ENCODE peak calls at places on chromosomes 5 and 9, in six cellular contexts. H is tibial nerve, Y is HCT116, O is AG09309, C is dorsolateral prefrontal cortex, G is neural crest cell. U is an unnamed sample.

GRCh38 chr5:45385321-45386058 is 310.7 kb downstream of the HCN1 start:
- DNase-seq in C (no peak), O (no peak), G (no peak), Y (peak; percentile 90), H (no peak), U (no peak)

GRCh38 chr5:51378778-51379652 is 4.2 kb upstream of the ISL1 start:
- DNase-seq in C (no peak), H (no peak), O (no peak), Y (no peak), G (no peak), U (peak; percentile 36)

GRCh38 chr5:980941-981340 is 27.7 kb upstream of the NKD2 start:
- DNase-seq in G (no peak), O (no peak), C (no peak), H (no peak), Y (no peak), U (no peak)

GRCh38 chr9:113493080-113493615 is 29.6 kb downstream of the RGS3 start:
- DNase-seq in C (no peak), G (no peak), O (no peak), Y (no peak), H (no peak), U (no peak)

GRCh38 chr5:112254303-112254702 is 164.8 kb downstream of the EPB41L4A start:
- DNase-seq in H (no peak), O (no peak), C (no peak), G (no peak), Y (no peak), U (no peak)

GRCh38 chr9:29212590-29213373 is 1639.5 kb upstream of the C9orf72 start:
- DNase-seq in H (no peak), Y (no peak), O (no peak), G (peak; percentile 29), C (no peak), U (peak; percentile 35)

GRCh38 chr5:50969207-50970145 is 303.0 kb downstream of the PARP8 start:
- DNase-seq in Y (no peak), H (no peak), O (no peak), G (peak; percentile 12), C (no peak), U (no peak)

GRCh38 chr5:174617910-174618309 is 106.5 kb upstream of the MSX2 start:
- DNase-seq in G (no peak), O (no peak), C (no peak), Y (no peak), H (no peak), U (peak; percentile 65)

GRCh38 chr5:150763023-150763793 is 4.4 kb upstream of the DCTN4 start:
- DNase-seq in C (no peak), G (no peak), H (peak; percentile 87), Y (no peak), O (peak; percentile 84), U (no peak)

GRCh38 chr9:35042081-35042604 is 30.3 kb downstream of the VCP start:
- DNase-seq in O (no peak), C (no peak), H (peak; percentile 23), Y (no peak), G (no peak), U (no peak)

GRCh38 chr9:77943053-77943452 is 88.6 kb downstream of the GNAQ start:
- DNase-seq in Y (no peak), C (no peak), G (no peak), O (no peak), H (no peak), U (no peak)

GRCh38 chr5:107389130-107389553 is 281.6 kb downstream of the EFNA5 start:
- DNase-seq in H (no peak), G (no peak), O (no peak), Y (no peak), C (no peak), U (peak; percentile 67)

GRCh38 chr9:68575821-68576220 is 35.1 kb upstream of the TMEM252 start:
- DNase-seq in H (no peak), O (no peak), C (no peak), G (no peak), Y (no peak), U (no peak)

GRCh38 chr5:111232311-111233049 is 8.3 kb downstream of the CAMK4 start:
- DNase-seq in C (no peak), Y (no peak), O (no peak), H (no peak), G (no peak), U (no peak)

GRCh38 chr5:75335952-75336624 is 932 bp upstream of the HMGCR start:
- DNase-seq in Y (peak; percentile 73), C (peak; percentile 7), G (no peak), O (peak; percentile 67), H (peak; percentile 16), U (peak; percentile 70)

GRCh38 chr9:121156263-121156731 is 45.4 kb downstream of the RAB14 start:
- DNase-seq in O (peak; percentile 67), G (no peak), Y (no peak), H (no peak), C (no peak), U (no peak)

GRCh38 chr5:9502864-9503263 is 43.0 kb downstream of the SEMA5A start:
- DNase-seq in C (no peak), O (no peak), H (no peak), G (no peak), Y (no peak), U (no peak)

GRCh38 chr9:35424356-35425352 is 65.3 kb upstream of the RUSC2 start:
- DNase-seq in O (no peak), Y (no peak), H (no peak), C (no peak), G (no peak), U (no peak)

GRCh38 chr5:43601454-43602260 is 1.3 kb upstream of the NNT start:
- DNase-seq in H (no peak), Y (no peak), C (no peak), G (no peak), O (no peak), U (peak; percentile 4)

DNA sequence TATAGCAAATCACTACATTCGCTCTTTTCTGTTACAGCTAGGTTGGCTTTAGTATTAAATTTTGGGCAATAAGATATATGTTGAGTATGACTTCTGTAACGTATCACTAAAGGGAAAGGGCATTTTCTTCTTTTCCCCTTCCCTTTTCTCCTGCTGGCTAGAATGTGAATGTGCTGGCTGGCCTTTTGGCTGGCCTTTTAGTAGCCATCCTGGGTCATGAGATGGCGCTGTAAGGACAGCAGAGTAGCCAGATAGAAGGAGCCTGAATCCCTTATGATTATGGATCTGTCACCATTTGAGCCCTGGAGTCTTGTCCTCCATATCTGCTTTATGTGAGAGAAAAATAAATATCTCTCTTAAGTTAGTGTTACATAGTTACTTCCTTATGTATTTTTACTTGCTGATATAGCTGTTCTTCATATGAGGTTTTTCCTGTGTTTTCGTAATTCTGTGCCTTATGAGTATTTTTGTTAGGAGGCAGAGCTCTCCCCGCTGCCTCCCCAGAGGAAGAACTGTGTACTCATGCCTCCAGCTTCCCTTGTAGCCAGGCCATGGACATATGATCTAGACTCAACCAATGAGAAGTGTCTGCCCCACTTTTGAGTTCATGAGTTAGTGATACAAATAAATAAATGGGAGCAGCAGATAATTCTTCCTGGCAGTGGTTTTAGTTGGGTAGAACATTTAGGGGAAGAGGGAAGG is 65.9 kb downstream of the NDUFAF2 start:
- DNase-seq in C (no peak), G (no peak), Y (peak; percentile 23), H (no peak), O (no peak), U (no peak)
- TF ChIP-seq CTCF in C (no peak), G (no peak), Y (peak; percentile 67), H (no peak), O (peak; percentile 10), U (no peak)

GRCh38 chr5:143554918-143555477 is 151.5 kb upstream of the NR3C1 start:
- DNase-seq in H (no peak), G (no peak), Y (no peak), O (no peak), C (no peak), U (no peak)

GRCh38 chr5:143554194-143554717 is 150.8 kb upstream of the NR3C1 start:
- DNase-seq in O (peak; percentile 96), H (no peak), C (no peak), G (no peak), Y (no peak), U (no peak)

GRCh38 chr5:143551765-143552164 is 148.3 kb upstream of the NR3C1 start:
- DNase-seq in Y (no peak), H (no peak), G (no peak), C (no peak), O (no peak), U (no peak)

GRCh38 chr5:143550985-143551630 is 147.6 kb upstream of the NR3C1 start:
- DNase-seq in Y (no peak), C (no peak), H (no peak), G (no peak), O (no peak), U (no peak)

DNA sequence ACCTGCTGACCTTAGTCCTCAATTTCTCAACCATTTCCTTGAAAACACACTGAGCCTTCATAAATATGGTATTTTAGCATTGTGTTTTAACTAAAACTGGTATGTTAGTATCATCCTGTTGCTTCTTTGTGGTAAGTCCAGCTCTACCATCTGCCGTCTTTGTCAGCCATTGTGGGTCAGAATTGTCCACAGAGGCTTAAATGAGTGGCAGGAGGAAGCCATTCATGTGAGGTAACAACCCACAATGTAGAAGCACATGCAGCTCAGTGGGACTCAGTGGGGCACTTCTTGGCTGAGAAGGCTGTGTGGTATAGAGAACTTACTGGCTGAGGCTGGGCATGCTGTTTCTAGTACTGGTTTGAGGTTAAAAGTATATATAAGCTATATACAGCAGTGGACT is 149.2 kb upstream of the NR3C1 start:
- DNase-seq in Y (no peak), G (no peak), O (no peak), C (no peak), H (no peak), U (no peak)
- TF ChIP-seq CTCF in Y (no peak), G (no peak), O (no peak), C (no peak), H (no peak), U (no peak)

GRCh38 chr5:132657676-132658382 is at the start of gene IL13:
- DNase-seq in C (no peak), Y (no peak), G (no peak), O (no peak), H (no peak), U (no peak)

GRCh38 chr5:132656774-132657355 is 1.1 kb upstream of the IL13 start:
- DNase-seq in G (no peak), C (no peak), H (no peak), Y (no peak), O (no peak), U (no peak)

GRCh38 chr5:132658383-132659302 is 670 bp downstream of the IL13 start:
- DNase-seq in C (no peak), G (no peak), Y (no peak), O (no peak), H (no peak), U (no peak)

GRCh38 chr5:132653716-132654115 is 4.3 kb upstream of the IL13 start:
- DNase-seq in Y (no peak), H (no peak), O (no peak), G (no peak), C (no peak), U (no peak)

GRCh38 chr5:132655821-132656773 is 1.9 kb upstream of the IL13 start:
- DNase-seq in G (no peak), H (no peak), Y (no peak), C (peak; percentile 48), O (no peak), U (peak; percentile 43)
- TF ChIP-seq CTCF in G (no peak), H (no peak), Y (no peak), C (peak; percentile 19), O (peak; percentile 13), U (no peak)

DNA sequence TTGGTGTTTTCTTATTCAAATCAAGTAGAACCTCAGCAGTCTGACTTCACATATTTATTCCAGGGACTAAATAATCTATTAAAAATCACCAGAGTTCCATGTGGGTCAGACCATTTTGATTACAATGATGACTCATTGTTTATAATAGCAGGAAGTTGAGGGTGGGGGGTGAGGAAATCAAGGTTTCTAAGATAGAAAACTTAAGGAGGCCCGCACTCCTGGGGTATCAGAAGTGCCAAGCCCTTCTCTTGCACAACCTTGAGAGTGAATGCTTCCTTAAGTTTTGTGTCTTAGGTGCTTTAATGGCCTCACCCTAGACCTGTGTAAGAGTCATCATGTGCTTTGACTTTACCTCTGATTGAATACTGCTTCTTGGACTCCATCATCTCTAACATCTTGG is 31.9 kb upstream of the NPR3 start:
- DNase-seq in Y (no peak), C (no peak), H (no peak), O (no peak), G (no peak), U (peak; percentile 58)
- TF ChIP-seq CTCF in Y (no peak), C (no peak), H (no peak), O (no peak), G (no peak), U (no peak)

U was measured in Calu3.